ENCODE peak calls at places on chromosomes 11 and 22, in six cellular contexts. One of them, this sample, is unnamed.

GRCh38 chr22:39661842-39662676 is 91.5 kb downstream of the CACNA1I start:
- DNase-seq in suprapubic skin: no peak
- DNase-seq in K562: peak
- DNase-seq in spleen: peak
- DNase-seq in HL-60: no peak
- DNase-seq in transverse colon: peak
- DNase-seq in this sample: peak

GRCh38 chr11:131671320-131671719 is 300.9 kb downstream of the NTM start:
- DNase-seq in spleen: no peak
- DNase-seq in transverse colon: no peak
- DNase-seq in K562: no peak
- DNase-seq in HL-60: no peak
- DNase-seq in suprapubic skin: peak
- DNase-seq in this sample: no peak

GRCh38 chr11:8650401-8650990 is 32.0 kb downstream of the TRIM66 start:
- DNase-seq in transverse colon: no peak
- DNase-seq in spleen: no peak
- DNase-seq in HL-60: no peak
- DNase-seq in suprapubic skin: no peak
- DNase-seq in K562: no peak
- DNase-seq in this sample: no peak

GRCh38 chr11:75760710-75761493 is 7.7 kb upstream of the DGAT2 start:
- DNase-seq in suprapubic skin: no peak
- DNase-seq in transverse colon: no peak
- DNase-seq in spleen: no peak
- DNase-seq in HL-60: no peak
- DNase-seq in K562: no peak
- DNase-seq in this sample: no peak

GRCh38 chr11:113971506-113972195 is 3.3 kb upstream of the HTR3A start:
- DNase-seq in K562: no peak
- DNase-seq in HL-60: no peak
- DNase-seq in spleen: no peak
- DNase-seq in transverse colon: no peak
- DNase-seq in suprapubic skin: no peak
- DNase-seq in this sample: no peak

GRCh38 chr11:32005786-32006406 is 85.0 kb upstream of the RCN1 start:
- DNase-seq in transverse colon: no peak
- DNase-seq in K562: no peak
- DNase-seq in suprapubic skin: no peak
- DNase-seq in HL-60: no peak
- DNase-seq in spleen: no peak
- DNase-seq in this sample: no peak

GRCh38 chr11:131584694-131585592 is 214.5 kb downstream of the NTM start:
- DNase-seq in suprapubic skin: no peak
- DNase-seq in K562: peak
- DNase-seq in spleen: no peak
- DNase-seq in transverse colon: no peak
- DNase-seq in HL-60: no peak
- DNase-seq in this sample: no peak

GRCh38 chr22:47918276-47918928 is 1156.0 kb downstream of the TBC1D22A start:
- DNase-seq in suprapubic skin: no peak
- DNase-seq in transverse colon: peak
- DNase-seq in K562: no peak
- DNase-seq in HL-60: no peak
- DNase-seq in spleen: peak
- DNase-seq in this sample: no peak

GRCh38 chr11:133595998-133596590 is 63.8 kb upstream of the OPCML start:
- DNase-seq in K562: no peak
- DNase-seq in suprapubic skin: no peak
- DNase-seq in transverse colon: no peak
- DNase-seq in spleen: no peak
- DNase-seq in HL-60: no peak
- DNase-seq in this sample: no peak

GRCh38 chr22:29830585-29830984 is 7.5 kb downstream of the ASCC2 start:
- DNase-seq in suprapubic skin: no peak
- DNase-seq in spleen: no peak
- DNase-seq in K562: no peak
- DNase-seq in transverse colon: no peak
- DNase-seq in HL-60: no peak
- DNase-seq in this sample: no peak

GRCh38 chr11:70367071-70367470 is 31.3 kb upstream of the CTTN start:
- DNase-seq in K562: no peak
- DNase-seq in transverse colon: no peak
- DNase-seq in HL-60: no peak
- DNase-seq in suprapubic skin: no peak
- DNase-seq in spleen: no peak
- DNase-seq in this sample: no peak

GRCh38 chr11:87298155-87298554 is 260.4 kb downstream of the TMEM135 start:
- DNase-seq in HL-60: no peak
- DNase-seq in K562: no peak
- DNase-seq in transverse colon: no peak
- DNase-seq in spleen: no peak
- DNase-seq in suprapubic skin: no peak
- DNase-seq in this sample: no peak

GRCh38 chr11:128607819-128608218 is 20.5 kb upstream of the ETS1 start:
- DNase-seq in HL-60: no peak
- DNase-seq in transverse colon: no peak
- DNase-seq in suprapubic skin: no peak
- DNase-seq in K562: no peak
- DNase-seq in spleen: no peak
- DNase-seq in this sample: no peak

GRCh38 chr11:96033054-96033453 is 109.1 kb upstream of the MTMR2 start:
- DNase-seq in transverse colon: no peak
- DNase-seq in suprapubic skin: no peak
- DNase-seq in K562: no peak
- DNase-seq in spleen: no peak
- DNase-seq in HL-60: no peak
- DNase-seq in this sample: no peak

GRCh38 chr11:61553373-61554171 is 27.3 kb downstream of the SYT7 start:
- DNase-seq in spleen: no peak
- DNase-seq in transverse colon: no peak
- DNase-seq in K562: no peak
- DNase-seq in HL-60: no peak
- DNase-seq in suprapubic skin: no peak
- DNase-seq in this sample: no peak

GRCh38 chr11:67024410-67024809 is 1.5 kb downstream of the SYT12 start:
- DNase-seq in transverse colon: no peak
- DNase-seq in K562: no peak
- DNase-seq in HL-60: peak
- DNase-seq in spleen: no peak
- DNase-seq in suprapubic skin: no peak
- DNase-seq in this sample: no peak

GRCh38 chr11:24286238-24286637 is 210.6 kb upstream of the LUZP2 start:
- DNase-seq in transverse colon: no peak
- DNase-seq in suprapubic skin: no peak
- DNase-seq in HL-60: no peak
- DNase-seq in K562: no peak
- DNase-seq in spleen: no peak
- DNase-seq in this sample: no peak

GRCh38 chr22:19693581-19693980 is 20.7 kb upstream of the SEPTIN5 start:
- DNase-seq in K562: no peak
- DNase-seq in transverse colon: no peak
- DNase-seq in HL-60: no peak
- DNase-seq in suprapubic skin: no peak
- DNase-seq in spleen: peak
- DNase-seq in this sample: no peak

GRCh38 chr22:19691007-19691720 is 23.1 kb upstream of the SEPTIN5 start:
- DNase-seq in K562: no peak
- DNase-seq in transverse colon: no peak
- DNase-seq in HL-60: no peak
- DNase-seq in suprapubic skin: no peak
- DNase-seq in spleen: no peak
- DNase-seq in this sample: no peak

GRCh38 chr22:19689408-19689807 is 24.9 kb upstream of the SEPTIN5 start:
- DNase-seq in transverse colon: no peak
- DNase-seq in spleen: peak
- DNase-seq in suprapubic skin: no peak
- DNase-seq in HL-60: no peak
- DNase-seq in K562: no peak
- DNase-seq in this sample: no peak

GRCh38 chr22:19693981-19694670 is 20.2 kb upstream of the SEPTIN5 start:
- DNase-seq in transverse colon: no peak
- DNase-seq in spleen: peak
- DNase-seq in HL-60: no peak
- DNase-seq in suprapubic skin: no peak
- DNase-seq in K562: no peak
- DNase-seq in this sample: no peak

GRCh38 chr22:19691721-19692341 is 22.5 kb upstream of the SEPTIN5 start:
- DNase-seq in suprapubic skin: no peak
- DNase-seq in spleen: peak
- DNase-seq in transverse colon: no peak
- DNase-seq in K562: peak
- DNase-seq in HL-60: no peak
- DNase-seq in this sample: peak
- H3K4me3 ChIP-seq in suprapubic skin: peak
- H3K4me3 ChIP-seq in spleen: no peak
- H3K4me3 ChIP-seq in transverse colon: no peak
- H3K4me3 ChIP-seq in K562: peak
- H3K4me3 ChIP-seq in HL-60: no peak
- H3K4me3 ChIP-seq in this sample: peak

GRCh38 chr11:1131033-1131911 is 26.5 kb upstream of the MUC5AC start:
- DNase-seq in HL-60: no peak
- DNase-seq in spleen: peak
- DNase-seq in K562: peak
- DNase-seq in suprapubic skin: peak
- DNase-seq in transverse colon: no peak
- DNase-seq in this sample: no peak

GRCh38 chr11:1130276-1131032 is 27.3 kb upstream of the MUC5AC start:
- DNase-seq in suprapubic skin: no peak
- DNase-seq in spleen: no peak
- DNase-seq in K562: no peak
- DNase-seq in HL-60: no peak
- DNase-seq in transverse colon: peak
- DNase-seq in this sample: peak

GRCh38 chr11:1129143-1129665 is 28.5 kb upstream of the MUC5AC start:
- DNase-seq in transverse colon: no peak
- DNase-seq in spleen: no peak
- DNase-seq in HL-60: no peak
- DNase-seq in K562: no peak
- DNase-seq in suprapubic skin: no peak
- DNase-seq in this sample: no peak

GRCh38 chr11:1128333-1129142 is 29.2 kb upstream of the MUC5AC start:
- DNase-seq in transverse colon: no peak
- DNase-seq in suprapubic skin: no peak
- DNase-seq in HL-60: no peak
- DNase-seq in spleen: peak
- DNase-seq in K562: no peak
- DNase-seq in this sample: no peak

GRCh38 chr11:1129666-1130160 is 28.0 kb upstream of the MUC5AC start:
- DNase-seq in K562: no peak
- DNase-seq in spleen: no peak
- DNase-seq in suprapubic skin: no peak
- DNase-seq in HL-60: no peak
- DNase-seq in transverse colon: no peak
- DNase-seq in this sample: no peak
- TF ChIP-seq POLR2AphosphoS5 in K562: no peak
- TF ChIP-seq POLR2AphosphoS5 in spleen: no peak
- TF ChIP-seq POLR2AphosphoS5 in suprapubic skin: no peak
- TF ChIP-seq POLR2AphosphoS5 in HL-60: no peak
- TF ChIP-seq POLR2AphosphoS5 in transverse colon: no peak
- TF ChIP-seq POLR2AphosphoS5 in this sample: no peak

GRCh38 chr11:59550368-59550841 is 39.1 kb downstream of the OR4D9 start:
- DNase-seq in spleen: peak
- DNase-seq in transverse colon: peak
- DNase-seq in suprapubic skin: peak
- DNase-seq in HL-60: peak
- DNase-seq in K562: peak
- DNase-seq in this sample: peak

GRCh38 chr11:59553323-59553722 is 42.0 kb downstream of the OR4D9 start:
- DNase-seq in suprapubic skin: no peak
- DNase-seq in spleen: no peak
- DNase-seq in HL-60: no peak
- DNase-seq in transverse colon: no peak
- DNase-seq in K562: no peak
- DNase-seq in this sample: no peak

GRCh38 chr11:59551651-59552521 is 40.5 kb downstream of the OR4D9 start:
- DNase-seq in HL-60: no peak
- DNase-seq in transverse colon: no peak
- DNase-seq in suprapubic skin: no peak
- DNase-seq in spleen: no peak
- DNase-seq in K562: peak
- DNase-seq in this sample: no peak

GRCh38 chr11:59550842-59551650 is 39.7 kb downstream of the OR4D9 start:
- DNase-seq in transverse colon: peak
- DNase-seq in HL-60: peak
- DNase-seq in K562: peak
- DNase-seq in suprapubic skin: peak
- DNase-seq in spleen: peak
- DNase-seq in this sample: peak

DNA sequence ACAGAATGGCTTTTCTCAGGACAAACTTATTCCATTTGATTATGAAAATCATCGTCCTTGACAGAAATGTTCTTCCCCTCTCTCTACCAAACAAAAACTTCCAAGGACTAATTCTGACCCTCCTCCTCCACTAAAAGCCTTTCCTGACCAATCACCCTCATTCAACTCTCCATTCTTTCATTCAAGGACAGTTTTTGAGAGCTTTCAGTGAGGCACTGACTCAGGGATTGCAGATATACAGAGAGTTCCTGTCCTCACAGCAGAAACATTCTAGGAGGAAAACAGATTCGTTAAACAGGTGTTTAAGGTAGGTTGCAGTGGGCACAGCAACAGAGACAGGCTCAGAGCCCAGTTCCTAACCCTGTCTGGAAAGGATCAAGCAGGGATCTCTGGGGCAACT is 41.5 kb downstream of the OR4D9 start:
- DNase-seq in spleen: no peak
- DNase-seq in K562: no peak
- DNase-seq in transverse colon: no peak
- DNase-seq in HL-60: no peak
- DNase-seq in suprapubic skin: no peak
- DNase-seq in this sample: no peak
- H3K4me3 ChIP-seq in spleen: peak
- H3K4me3 ChIP-seq in K562: no peak
- H3K4me3 ChIP-seq in transverse colon: no peak
- H3K4me3 ChIP-seq in HL-60: no peak
- H3K4me3 ChIP-seq in suprapubic skin: no peak
- H3K4me3 ChIP-seq in this sample: no peak

DNA sequence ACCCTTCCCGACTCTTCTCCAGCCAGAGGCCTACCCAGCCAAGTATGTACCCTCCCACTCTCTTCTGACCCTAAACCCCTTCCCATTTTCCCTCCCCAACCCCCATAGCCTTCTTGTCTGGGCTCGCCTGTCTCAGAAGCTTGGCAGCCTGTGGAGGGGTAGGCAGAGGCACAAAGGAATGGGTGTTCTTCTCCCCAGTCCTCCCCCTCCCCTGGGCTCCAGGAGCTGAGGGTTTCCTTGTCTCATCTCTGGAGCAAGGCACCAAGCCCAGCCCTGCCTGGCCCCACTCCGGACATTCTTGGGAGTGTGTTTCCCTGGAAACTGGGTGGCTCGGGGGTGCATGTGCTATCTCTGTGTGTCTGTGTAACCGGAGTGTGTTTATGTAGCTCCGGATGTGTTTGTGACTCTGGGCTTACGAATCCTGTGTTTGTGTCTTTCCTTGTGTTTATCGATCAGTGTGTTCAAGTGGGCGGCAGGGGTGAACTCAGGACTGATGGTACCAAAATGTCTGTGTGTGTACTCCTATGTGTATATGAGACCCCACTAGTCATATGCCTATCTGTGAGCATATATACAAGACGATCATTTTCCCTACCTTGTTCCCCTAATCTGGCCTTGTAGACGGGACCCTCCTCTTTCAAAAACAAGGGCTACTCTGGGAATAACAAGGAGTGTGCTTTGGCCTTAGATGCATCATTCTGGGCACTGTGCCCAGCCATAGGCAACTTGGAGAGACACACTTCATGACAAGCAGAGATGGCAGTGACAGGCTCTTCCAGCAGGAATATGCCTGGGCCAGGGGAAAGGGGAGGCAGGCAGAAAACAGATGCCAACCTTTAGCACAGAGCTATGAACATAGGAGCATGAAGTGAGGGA is 10.9 kb downstream of the PHLDB1 start:
- DNase-seq in spleen: peak
- DNase-seq in K562: no peak
- DNase-seq in suprapubic skin: peak
- DNase-seq in HL-60: no peak
- DNase-seq in transverse colon: no peak
- DNase-seq in this sample: peak
- TF ChIP-seq POLR2AphosphoS5 in spleen: peak
- TF ChIP-seq POLR2AphosphoS5 in K562: no peak
- TF ChIP-seq POLR2AphosphoS5 in suprapubic skin: no peak
- TF ChIP-seq POLR2AphosphoS5 in HL-60: no peak
- TF ChIP-seq POLR2AphosphoS5 in transverse colon: peak
- TF ChIP-seq POLR2AphosphoS5 in this sample: no peak